ENCODE peak calls at places on chromosomes 11 and 22, in nine cellular contexts. C is GM19239; L is MM.1S; N is sigmoid colon; H is cardiac septum; X is GM23338; M is midbrain; Y is stimulated activated CD8-positive, alpha-beta memory T cell treated with anti-CD3 and anti-CD28 coated beads, Interleukin-15, amount 100 ng/mL, for 4 hours; V is MG63. O is an unnamed sample.

GRCh38 chr11:63841554-63841953 is 2.6 kb downstream of the MARK2 start:
- DNase-seq in L (no peak), C (no peak), H (no peak), V (peak; percentile 43), M (peak; percentile 31), Y (no peak), X (peak; percentile 64), N (no peak), O (no peak)

GRCh38 chr11:8247312-8247711 is 16.4 kb downstream of the LMO1 start:
- DNase-seq in N (no peak), Y (no peak), H (no peak), V (peak; percentile 15), C (no peak), M (no peak), L (peak; percentile 30), X (peak; percentile 58), O (no peak)

GRCh38 chr11:134734446-134734845 is 322.4 kb upstream of the B3GAT1 start:
- DNase-seq in L (no peak), Y (no peak), N (no peak), H (no peak), V (no peak), C (no peak), M (no peak), X (no peak), O (no peak)

GRCh38 chr11:122746050-122746478 is 90.5 kb downstream of the UBASH3B start:
- DNase-seq in M (no peak), X (no peak), N (no peak), H (peak; percentile 10), V (no peak), Y (no peak), L (peak; percentile 85), C (peak; percentile 56), O (no peak)

GRCh38 chr11:110065189-110065588 is 28.0 kb upstream of the ZC3H12C start:
- DNase-seq in L (no peak), H (no peak), M (no peak), X (no peak), C (no peak), N (no peak), Y (no peak), V (no peak), O (no peak)

GRCh38 chr22:43398246-43398645 is 13.6 kb upstream of the MPPED1 start:
- DNase-seq in Y (no peak), M (no peak), N (no peak), H (no peak), X (no peak), L (no peak), C (no peak), V (no peak), O (no peak)

GRCh38 chr22:38927033-38927789 is 30.2 kb upstream of the APOBEC3A start:
- DNase-seq in H (peak; percentile 93), M (peak; percentile 76), L (peak; percentile 71), N (peak; percentile 89), X (peak; percentile 91), Y (peak; percentile 16), V (peak; percentile 60), C (peak; percentile 29), O (no peak)

GRCh38 chr11:108319541-108320145 is 96.8 kb downstream of the ATM start:
- DNase-seq in M (no peak), H (no peak), X (no peak), N (no peak), L (no peak), Y (no peak), C (no peak), V (peak; percentile 5), O (no peak)

GRCh38 chr11:117610901-117611300 is 186.1 kb downstream of the DSCAML1 start:
- DNase-seq in V (peak; percentile 69), X (no peak), N (peak; percentile 35), M (no peak), C (no peak), L (no peak), H (peak; percentile 10), Y (no peak), O (no peak)

GRCh38 chr11:27757953-27758352 is 57.7 kb upstream of the BDNF start:
- DNase-seq in C (no peak), M (no peak), Y (no peak), N (no peak), X (no peak), V (peak; percentile 72), H (no peak), L (no peak), O (no peak)

GRCh38 chr22:22938672-22939536 is 51.3 kb downstream of the IGLL5 start:
- DNase-seq in V (no peak), N (no peak), Y (no peak), C (no peak), X (no peak), L (no peak), M (no peak), H (no peak), O (no peak)

GRCh38 chr22:48422900-48423480 is 1404.7 kb downstream of the BRD1 start:
- DNase-seq in X (no peak), H (no peak), V (no peak), C (no peak), L (no peak), N (no peak), Y (no peak), M (no peak), O (no peak)

GRCh38 chr11:124801014-124801413 is 808 bp upstream of the MSANTD2 start:
- DNase-seq in X (no peak), N (no peak), M (no peak), L (no peak), V (no peak), C (no peak), H (no peak), Y (no peak), O (no peak)

GRCh38 chr11:8759634-8760033 is 77.0 kb downstream of the RPL27A start:
- DNase-seq in N (peak; percentile 90), X (no peak), V (peak; percentile 44), L (no peak), C (no peak), Y (no peak), H (peak; percentile 72), M (peak; percentile 24), O (no peak)

GRCh38 chr22:35742342-35743100 is 24.8 kb downstream of the APOL5 start:
- DNase-seq in N (no peak), V (peak; percentile 83), H (no peak), X (no peak), M (no peak), L (no peak), C (no peak), Y (no peak), O (no peak)

GRCh38 chr11:16309226-16309625 is 47.1 kb downstream of the SOX6 start:
- DNase-seq in N (no peak), H (no peak), X (no peak), V (no peak), L (no peak), C (no peak), M (no peak), Y (no peak), O (no peak)

GRCh38 chr11:126720539-126721235 is 279.9 kb downstream of the KIRREL3 start:
- DNase-seq in M (peak; percentile 9), N (no peak), C (no peak), H (peak; percentile 27), Y (no peak), V (peak; percentile 59), X (no peak), L (no peak), O (no peak)

GRCh38 chr11:1939006-1939626 is 8.0 kb upstream of the MRPL23 start:
- DNase-seq in X (no peak), H (peak; percentile 55), V (peak; percentile 22), L (no peak), C (no peak), Y (no peak), M (no peak), N (peak; percentile 71), O (no peak)

GRCh38 chr11:16352707-16353106 is 3.6 kb downstream of the SOX6 start:
- DNase-seq in M (no peak), N (no peak), X (no peak), L (no peak), V (no peak), Y (no peak), H (no peak), C (no peak), O (no peak)

GRCh38 chr11:32312865-32313403 is 122.4 kb downstream of the WT1 start:
- DNase-seq in X (peak; percentile 89), N (no peak), L (peak; percentile 63), M (no peak), C (no peak), H (no peak), V (peak; percentile 35), Y (no peak), O (no peak)

GRCh38 chr11:17979770-17980371 is 33.0 kb downstream of the SERGEF start:
- DNase-seq in V (no peak), M (peak; percentile 41), N (no peak), X (peak; percentile 81), C (peak; percentile 41), L (peak; percentile 36), H (no peak), Y (no peak), O (no peak)

GRCh38 chr11:61392991-61393595 is 706 bp downstream of the TMEM216 start:
- DNase-seq in N (no peak), M (no peak), C (peak; percentile 28), H (no peak), X (peak; percentile 43), Y (no peak), L (peak; percentile 34), V (no peak), O (no peak)

GRCh38 chr22:24433868-24434471 is 6.6 kb downstream of the ADORA2A start:
- DNase-seq in L (peak; percentile 83), N (peak; percentile 65), X (no peak), Y (no peak), V (peak; percentile 76), C (peak; percentile 76), H (no peak), M (no peak), O (no peak)

GRCh38 chr11:122871302-122871701 is 11.3 kb upstream of the JHY start:
- DNase-seq in C (no peak), M (no peak), L (no peak), Y (no peak), H (no peak), N (no peak), X (no peak), V (no peak), O (no peak)

GRCh38 chr11:6646040-6646439 is 9.6 kb downstream of the DCHS1 start:
- DNase-seq in H (peak; percentile 58), Y (no peak), X (no peak), C (no peak), N (peak; percentile 82), L (no peak), M (no peak), V (no peak), O (no peak)

GRCh38 chr11:131600591-131600990 is 230.2 kb downstream of the NTM start:
- DNase-seq in Y (no peak), H (no peak), L (no peak), V (peak; percentile 80), X (no peak), C (no peak), N (no peak), M (no peak), O (no peak)

GRCh38 chr22:40232624-40233023 is 54.9 kb downstream of the TNRC6B start:
- DNase-seq in C (no peak), H (no peak), N (no peak), V (no peak), X (no peak), L (no peak), Y (no peak), M (no peak), O (no peak)

GRCh38 chr11:68099474-68100405 is 21.4 kb downstream of the CHKA start:
- DNase-seq in N (no peak), X (peak; percentile 26), M (peak; percentile 14), Y (no peak), V (no peak), C (no peak), L (no peak), H (no peak), O (no peak)

GRCh38 chr11:129190087-129190486 is 2.0 kb downstream of the ARHGAP32 start:
- DNase-seq in V (no peak), H (no peak), X (no peak), N (no peak), C (no peak), M (no peak), L (no peak), Y (no peak), O (no peak)

GRCh38 chr22:46684706-46685105 is 53.3 kb downstream of the CERK start:
- DNase-seq in V (no peak), L (no peak), Y (no peak), M (no peak), H (no peak), N (no peak), C (peak; percentile 96), X (no peak), O (no peak)

GRCh38 chr11:58811499-58811898 is 33.0 kb downstream of the GLYATL2 start:
- DNase-seq in X (no peak), C (no peak), V (no peak), L (no peak), Y (no peak), H (no peak), N (no peak), M (no peak), O (no peak)